ENCODE peak calls at places on chromosomes 6 and 20, in nine cellular contexts. T is ovary; S is CD8-positive, alpha-beta memory T cell; R is brain microvascular endothelial cell; P is PC-3; O is WERI-Rb-1; H is A673; Z is GM23248; C is fibroblast of lung. K is an unnamed sample. For H3K36me3 and H3K27me3, the result is how much of the 10 kb centered on the place peaks cover.

GRCh38 chr6:148423133-148423532 is 80.5 kb downstream of the SASH1 start:
- DNase-seq in Z (no peak), P (no peak), H (no peak), C (peak), R (no peak), S (no peak), T (no peak), O (no peak), K (no peak)

GRCh38 chr6:144898741-144899140 is 613.6 kb downstream of the UTRN start:
- DNase-seq in C (no peak), H (no peak), Z (peak), R (no peak), P (peak), O (no peak), S (no peak), T (no peak), K (no peak)

GRCh38 chr6:81777586-81778268 is 25.2 kb upstream of the TENT5A start:
- DNase-seq in R (no peak), C (no peak), O (no peak), P (no peak), H (no peak), T (no peak), S (no peak), Z (no peak), K (no peak)

GRCh38 chr6:170265655-170266054 is 25.2 kb downstream of the DLL1 start:
- DNase-seq in Z (no peak), P (peak), C (peak), T (no peak), S (no peak), R (no peak), O (no peak), H (no peak), K (no peak)

GRCh38 chr20:5448449-5449118 is 131.8 kb upstream of the PROKR2 start:
- DNase-seq in R (peak), T (no peak), Z (peak), S (peak), C (peak), P (peak), O (peak), H (peak), K (peak)

GRCh38 chr6:119119989-119120388 is 41.5 kb upstream of the FAM184A start:
- DNase-seq in T (no peak), O (no peak), R (peak), H (peak), S (no peak), P (peak), C (peak), Z (peak), K (peak)

GRCh38 chr6:36914227-36914794 is 28.6 kb downstream of the C6orf89 start:
- DNase-seq in O (no peak), Z (peak), P (peak), T (no peak), S (no peak), H (no peak), C (peak), R (no peak), K (peak)

GRCh38 chr6:32081168-32081624 is 27.9 kb downstream of the TNXB start:
- DNase-seq in S (no peak), O (no peak), P (peak), R (peak), T (peak), C (peak), Z (peak), H (peak), K (peak)

GRCh38 chr20:49981218-49982071 is 1.3 kb upstream of the SNAI1 start:
- DNase-seq in Z (no peak), T (no peak), H (no peak), S (no peak), O (peak), C (no peak), P (no peak), R (no peak), K (no peak)

GRCh38 chr6:135212935-135213334 is 31.8 kb downstream of the MYB start:
- DNase-seq in P (peak), S (no peak), T (no peak), Z (peak), O (no peak), C (peak), H (no peak), R (peak), K (peak)

GRCh38 chr20:58714340-58714922 is 21.8 kb downstream of the NPEPL1 start:
- DNase-seq in H (no peak), C (no peak), P (no peak), S (no peak), T (peak), R (no peak), Z (no peak), O (no peak), K (no peak)

GRCh38 chr6:92752114-92752513 is 667.2 kb downstream of the EPHA7 start:
- DNase-seq in O (no peak), T (no peak), H (no peak), Z (no peak), C (no peak), R (no peak), S (no peak), P (no peak), K (no peak)

GRCh38 chr6:28232785-28233184 is 7.7 kb downstream of the ZSCAN9 start:
- DNase-seq in C (no peak), R (no peak), Z (no peak), P (no peak), O (no peak), T (no peak), H (no peak), S (no peak), K (no peak)

GRCh38 chr6:7505196-7505699 is 36.2 kb upstream of the DSP start:
- DNase-seq in C (peak), R (peak), H (peak), Z (peak), O (no peak), T (no peak), S (no peak), P (peak), K (peak)

GRCh38 chr20:51784299-51784698 is 16.1 kb upstream of the ATP9A start:
- DNase-seq in O (no peak), C (no peak), P (no peak), Z (no peak), S (no peak), H (no peak), R (no peak), T (no peak), K (no peak)
- H3K36me3 ChIP-seq in O (under half), C (under half), P (under half), Z (under half), S (under half), H (under half), R (under half), T (under half), K (under half)

GRCh38 chr20:22338140-22338708 is 246.1 kb downstream of the FOXA2 start:
- DNase-seq in C (no peak), T (no peak), S (no peak), Z (no peak), P (no peak), H (no peak), R (no peak), O (no peak), K (no peak)
- H3K27me3 ChIP-seq in C (under half), T (under half), S (under half), Z (under half), P (under half), H (under half), R (under half), O (half or more), K (under half)

DNA sequence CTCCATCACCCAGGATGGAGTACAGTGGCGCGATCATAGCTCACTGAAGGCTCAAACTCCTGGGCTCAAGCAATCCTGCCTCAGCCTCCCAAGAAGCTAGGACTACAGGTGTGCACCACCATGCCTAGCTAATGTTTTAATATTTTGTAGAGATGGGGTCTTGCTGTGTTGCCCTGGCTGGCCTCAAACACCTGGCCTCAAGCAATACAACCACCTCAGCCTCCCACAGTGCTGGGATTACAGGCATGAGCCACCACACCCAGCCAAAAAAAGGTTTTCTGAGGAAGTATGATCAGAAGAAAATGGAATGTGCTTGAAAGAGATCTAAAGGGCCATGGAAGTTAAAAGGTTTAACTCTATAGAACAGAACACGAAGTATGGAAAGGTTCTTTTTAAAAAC is 8.7 kb downstream of the RBBP9 start:
- DNase-seq in T (no peak), C (no peak), H (no peak), S (no peak), R (no peak), Z (no peak), O (no peak), P (no peak), K (no peak)
- H3K36me3 ChIP-seq in T (under half), C (under half), H (under half), S (under half), R (under half), Z (under half), O (half or more), P (under half), K (under half)

GRCh38 chr20:63028461-63028921 is 21.7 kb upstream of the BHLHE23 start:
- DNase-seq in S (no peak), Z (no peak), T (no peak), R (no peak), O (no peak), P (no peak), C (no peak), H (no peak), K (no peak)

GRCh38 chr20:63026582-63027424 is 20.0 kb upstream of the BHLHE23 start:
- DNase-seq in Z (no peak), H (no peak), S (no peak), T (no peak), O (no peak), P (no peak), C (no peak), R (no peak), K (no peak)

GRCh38 chr20:63025534-63026331 is 19.0 kb upstream of the BHLHE23 start:
- DNase-seq in S (no peak), P (peak), O (peak), H (peak), R (peak), C (no peak), Z (peak), T (no peak), K (peak)

GRCh38 chr20:63029358-63030121 is 22.8 kb upstream of the BHLHE23 start:
- DNase-seq in H (no peak), R (no peak), S (no peak), T (no peak), C (no peak), P (peak), Z (no peak), O (no peak), K (no peak)

GRCh38 chr20:63027425-63028389 is 20.9 kb upstream of the BHLHE23 start:
- DNase-seq in R (no peak), P (peak), T (no peak), H (peak), Z (peak), S (no peak), C (no peak), O (no peak), K (no peak)
- H3K27me3 ChIP-seq in R (half or more), P (half or more), T (under half), H (under half), Z (under half), S (under half), C (under half), O (under half), K (under half)

GRCh38 chr6:90231308-90231707 is 65.3 kb downstream of the BACH2 start:
- DNase-seq in Z (no peak), P (no peak), S (no peak), C (no peak), H (no peak), R (no peak), O (no peak), T (no peak), K (no peak)
- H3K36me3 ChIP-seq in Z (under half), P (under half), S (under half), C (under half), H (under half), R (under half), O (under half), T (under half), K (under half)

GRCh38 chr20:61436674-61437279 is 184.7 kb downstream of the CDH4 start:
- DNase-seq in C (peak), H (peak), R (no peak), S (no peak), P (no peak), T (no peak), Z (peak), O (no peak), K (no peak)
- H3K27me3 ChIP-seq in C (under half), H (under half), R (under half), S (under half), P (under half), T (under half), Z (under half), O (half or more), K (under half)

DNA sequence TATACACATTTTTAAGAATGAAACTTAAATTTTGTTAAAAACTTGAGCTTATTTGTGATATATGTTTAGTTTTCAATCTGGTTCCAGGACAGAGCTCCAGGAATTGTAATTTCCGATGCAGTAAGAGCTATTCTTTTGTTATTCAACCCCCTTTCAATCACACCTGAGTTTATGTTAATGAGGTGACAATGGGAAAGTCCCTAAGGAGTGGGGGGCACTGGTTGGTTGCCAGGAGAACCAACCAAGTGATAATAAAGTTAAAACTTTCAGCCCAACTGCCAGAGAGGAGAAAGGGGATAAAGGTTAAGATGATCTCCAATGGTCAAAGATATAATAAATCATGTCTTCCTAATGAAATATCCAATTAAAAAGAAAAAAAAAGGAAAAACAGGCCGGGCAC is 19.8 kb downstream of the MDN1 start:
- DNase-seq in Z (no peak), S (no peak), R (no peak), O (no peak), H (no peak), C (no peak), T (no peak), P (no peak), K (no peak)
- H3K36me3 ChIP-seq in Z (under half), S (under half), R (under half), O (under half), H (under half), C (under half), T (under half), P (under half), K (under half)

GRCh38 chr20:46178891-46179290 is 60.8 kb downstream of the CD40 start:
- DNase-seq in T (no peak), O (no peak), C (no peak), R (no peak), P (no peak), H (no peak), Z (no peak), S (no peak), K (no peak)
- H3K27me3 ChIP-seq in T (under half), O (under half), C (under half), R (under half), P (half or more), H (under half), Z (under half), S (under half), K (under half)